ENCODE peak calls at places on chromosomes 3 and 15, in six cellular contexts. One of them, this sample, is unnamed.

GRCh38 chr3:8837172-8837571 is 67.8 kb upstream of the OXTR start:
- DNase-seq in SK-N-SH: no peak
- DNase-seq in fibroblast of lung: peak; percentile 78
- DNase-seq in astrocyte: peak; percentile 72
- DNase-seq in mammary epithelial cell: peak; percentile 86
- DNase-seq in neural progenitor cell: no peak
- DNase-seq in this sample: no peak

GRCh38 chr3:37182816-37183215 is 8.4 kb upstream of the LRRFIP2 start:
- DNase-seq in SK-N-SH: no peak
- DNase-seq in fibroblast of lung: no peak
- DNase-seq in astrocyte: no peak
- DNase-seq in mammary epithelial cell: no peak
- DNase-seq in neural progenitor cell: no peak
- DNase-seq in this sample: no peak

GRCh38 chr3:46812237-46812791 is 50.9 kb downstream of the MYL3 start:
- DNase-seq in SK-N-SH: peak; percentile 84
- DNase-seq in fibroblast of lung: peak; percentile 53
- DNase-seq in astrocyte: peak; percentile 30
- DNase-seq in mammary epithelial cell: peak; percentile 47
- DNase-seq in neural progenitor cell: peak; percentile 89
- DNase-seq in this sample: peak; percentile 78

GRCh38 chr3:31361391-31362273 is 171.1 kb upstream of the STT3B start:
- DNase-seq in SK-N-SH: no peak
- DNase-seq in fibroblast of lung: peak; percentile 96
- DNase-seq in astrocyte: peak; percentile 95
- DNase-seq in mammary epithelial cell: peak; percentile 24
- DNase-seq in neural progenitor cell: peak; percentile 52
- DNase-seq in this sample: no peak

GRCh38 chr15:97645758-97646157 is 314.7 kb upstream of the ARRDC4 start:
- DNase-seq in SK-N-SH: no peak
- DNase-seq in fibroblast of lung: no peak
- DNase-seq in astrocyte: no peak
- DNase-seq in mammary epithelial cell: no peak
- DNase-seq in neural progenitor cell: no peak
- DNase-seq in this sample: no peak

GRCh38 chr15:23033979-23034378 is 5.4 kb downstream of the TUBGCP5 start:
- DNase-seq in SK-N-SH: no peak
- DNase-seq in fibroblast of lung: no peak
- DNase-seq in astrocyte: no peak
- DNase-seq in mammary epithelial cell: no peak
- DNase-seq in neural progenitor cell: no peak
- DNase-seq in this sample: no peak

GRCh38 chr3:133928136-133928893 is 32.6 kb upstream of the RAB6B start:
- DNase-seq in SK-N-SH: no peak
- DNase-seq in fibroblast of lung: no peak
- DNase-seq in astrocyte: no peak
- DNase-seq in mammary epithelial cell: no peak
- DNase-seq in neural progenitor cell: no peak
- DNase-seq in this sample: peak; percentile 14

GRCh38 chr3:113216393-113216792 is 5.0 kb downstream of the BOC start:
- DNase-seq in SK-N-SH: no peak
- DNase-seq in fibroblast of lung: no peak
- DNase-seq in astrocyte: no peak
- DNase-seq in mammary epithelial cell: no peak
- DNase-seq in neural progenitor cell: no peak
- DNase-seq in this sample: no peak

GRCh38 chr3:194330160-194330559 is 21.0 kb downstream of the CPN2 start:
- DNase-seq in SK-N-SH: no peak
- DNase-seq in fibroblast of lung: no peak
- DNase-seq in astrocyte: no peak
- DNase-seq in mammary epithelial cell: no peak
- DNase-seq in neural progenitor cell: no peak
- DNase-seq in this sample: no peak

GRCh38 chr3:175020101-175020500 is 161.0 kb downstream of the NAALADL2 start:
- DNase-seq in SK-N-SH: no peak
- DNase-seq in fibroblast of lung: peak; percentile 27
- DNase-seq in astrocyte: peak; percentile 16
- DNase-seq in mammary epithelial cell: no peak
- DNase-seq in neural progenitor cell: no peak
- DNase-seq in this sample: no peak

GRCh38 chr3:143443851-143444331 is 324.3 kb downstream of the CHST2 start:
- DNase-seq in SK-N-SH: no peak
- DNase-seq in fibroblast of lung: peak; percentile 99
- DNase-seq in astrocyte: peak; percentile 99
- DNase-seq in mammary epithelial cell: peak; percentile 97
- DNase-seq in neural progenitor cell: no peak
- DNase-seq in this sample: peak; percentile 70

GRCh38 chr3:100634493-100635272 is 25.3 kb downstream of the ADGRG7 start:
- DNase-seq in SK-N-SH: no peak
- DNase-seq in fibroblast of lung: peak; percentile 31
- DNase-seq in astrocyte: no peak
- DNase-seq in mammary epithelial cell: peak; percentile 78
- DNase-seq in neural progenitor cell: peak; percentile 10
- DNase-seq in this sample: peak; percentile 74

GRCh38 chr3:32454731-32455608 is 47.7 kb downstream of the CMTM6 start:
- DNase-seq in SK-N-SH: no peak
- DNase-seq in fibroblast of lung: peak; percentile 24
- DNase-seq in astrocyte: no peak
- DNase-seq in mammary epithelial cell: no peak
- DNase-seq in neural progenitor cell: no peak
- DNase-seq in this sample: peak; percentile 14

GRCh38 chr3:173128633-173129032 is 12.4 kb downstream of the SPATA16 start:
- DNase-seq in SK-N-SH: no peak
- DNase-seq in fibroblast of lung: no peak
- DNase-seq in astrocyte: no peak
- DNase-seq in mammary epithelial cell: no peak
- DNase-seq in neural progenitor cell: no peak
- DNase-seq in this sample: no peak

GRCh38 chr3:60104045-60104444 is 1054.2 kb upstream of the CFAP20DC start:
- DNase-seq in SK-N-SH: no peak
- DNase-seq in fibroblast of lung: no peak
- DNase-seq in astrocyte: no peak
- DNase-seq in mammary epithelial cell: no peak
- DNase-seq in neural progenitor cell: no peak
- DNase-seq in this sample: no peak

GRCh38 chr3:152469238-152470025 is 200.7 kb downstream of the MBNL1 start:
- DNase-seq in SK-N-SH: no peak
- DNase-seq in fibroblast of lung: no peak
- DNase-seq in astrocyte: no peak
- DNase-seq in mammary epithelial cell: peak; percentile 23
- DNase-seq in neural progenitor cell: no peak
- DNase-seq in this sample: no peak

GRCh38 chr15:19944261-19944888 is 597.2 kb downstream of the GOLGA6L6 start:
- DNase-seq in SK-N-SH: peak; percentile 19
- DNase-seq in fibroblast of lung: no peak
- DNase-seq in astrocyte: no peak
- DNase-seq in mammary epithelial cell: no peak
- DNase-seq in neural progenitor cell: no peak
- DNase-seq in this sample: no peak

GRCh38 chr3:62712776-62713175 is 162.4 kb downstream of the CADPS start:
- DNase-seq in SK-N-SH: no peak
- DNase-seq in fibroblast of lung: peak; percentile 73
- DNase-seq in astrocyte: peak; percentile 69
- DNase-seq in mammary epithelial cell: no peak
- DNase-seq in neural progenitor cell: no peak
- DNase-seq in this sample: no peak

GRCh38 chr3:50189274-50189673 is 2.1 kb upstream of the GNAT1 start:
- DNase-seq in SK-N-SH: peak; percentile 87
- DNase-seq in fibroblast of lung: peak; percentile 72
- DNase-seq in astrocyte: peak; percentile 60
- DNase-seq in mammary epithelial cell: peak; percentile 60
- DNase-seq in neural progenitor cell: peak; percentile 89
- DNase-seq in this sample: peak; percentile 75

GRCh38 chr3:60809857-60810256 is 441.4 kb downstream of the FHIT start:
- DNase-seq in SK-N-SH: no peak
- DNase-seq in fibroblast of lung: peak; percentile 15
- DNase-seq in astrocyte: no peak
- DNase-seq in mammary epithelial cell: peak; percentile 9
- DNase-seq in neural progenitor cell: no peak
- DNase-seq in this sample: no peak

GRCh38 chr3:53650424-53650823 is 156.0 kb downstream of the CACNA1D start:
- DNase-seq in SK-N-SH: no peak
- DNase-seq in fibroblast of lung: no peak
- DNase-seq in astrocyte: no peak
- DNase-seq in mammary epithelial cell: no peak
- DNase-seq in neural progenitor cell: no peak
- DNase-seq in this sample: no peak

GRCh38 chr3:11776346-11776745 is 70.3 kb downstream of the TAMM41 start:
- DNase-seq in SK-N-SH: no peak
- DNase-seq in fibroblast of lung: no peak
- DNase-seq in astrocyte: no peak
- DNase-seq in mammary epithelial cell: peak; percentile 12
- DNase-seq in neural progenitor cell: no peak
- DNase-seq in this sample: no peak

GRCh38 chr3:178508443-178508825 is 27.8 kb upstream of the KCNMB2 start:
- DNase-seq in SK-N-SH: no peak
- DNase-seq in fibroblast of lung: no peak
- DNase-seq in astrocyte: no peak
- DNase-seq in mammary epithelial cell: no peak
- DNase-seq in neural progenitor cell: no peak
- DNase-seq in this sample: no peak

GRCh38 chr3:108472011-108472591 is 38.3 kb downstream of the MYH15 start:
- DNase-seq in SK-N-SH: peak; percentile 17
- DNase-seq in fibroblast of lung: peak; percentile 94
- DNase-seq in astrocyte: peak; percentile 92
- DNase-seq in mammary epithelial cell: peak; percentile 93
- DNase-seq in neural progenitor cell: no peak
- DNase-seq in this sample: peak; percentile 24

GRCh38 chr3:154235330-154235729 is 89.0 kb downstream of the DHX36 start:
- DNase-seq in SK-N-SH: no peak
- DNase-seq in fibroblast of lung: peak; percentile 69
- DNase-seq in astrocyte: peak; percentile 64
- DNase-seq in mammary epithelial cell: peak; percentile 30
- DNase-seq in neural progenitor cell: no peak
- DNase-seq in this sample: no peak

GRCh38 chr3:65595222-65595996 is 443.3 kb downstream of the MAGI1 start:
- DNase-seq in SK-N-SH: peak; percentile 36
- DNase-seq in fibroblast of lung: no peak
- DNase-seq in astrocyte: no peak
- DNase-seq in mammary epithelial cell: no peak
- DNase-seq in neural progenitor cell: peak; percentile 32
- DNase-seq in this sample: no peak

GRCh38 chr3:65595997-65596300 is 442.8 kb downstream of the MAGI1 start:
- DNase-seq in SK-N-SH: no peak
- DNase-seq in fibroblast of lung: no peak
- DNase-seq in astrocyte: no peak
- DNase-seq in mammary epithelial cell: no peak
- DNase-seq in neural progenitor cell: no peak
- DNase-seq in this sample: no peak

GRCh38 chr3:65597225-65597951 is 441.3 kb downstream of the MAGI1 start:
- DNase-seq in SK-N-SH: peak; percentile 87
- DNase-seq in fibroblast of lung: peak; percentile 68
- DNase-seq in astrocyte: peak; percentile 51
- DNase-seq in mammary epithelial cell: peak; percentile 73
- DNase-seq in neural progenitor cell: peak; percentile 98
- DNase-seq in this sample: peak; percentile 24

GRCh38 chr3:65596511-65597224 is 442.1 kb downstream of the MAGI1 start:
- DNase-seq in SK-N-SH: peak; percentile 16
- DNase-seq in fibroblast of lung: no peak
- DNase-seq in astrocyte: no peak
- DNase-seq in mammary epithelial cell: no peak
- DNase-seq in neural progenitor cell: peak; percentile 49
- DNase-seq in this sample: no peak

DNA sequence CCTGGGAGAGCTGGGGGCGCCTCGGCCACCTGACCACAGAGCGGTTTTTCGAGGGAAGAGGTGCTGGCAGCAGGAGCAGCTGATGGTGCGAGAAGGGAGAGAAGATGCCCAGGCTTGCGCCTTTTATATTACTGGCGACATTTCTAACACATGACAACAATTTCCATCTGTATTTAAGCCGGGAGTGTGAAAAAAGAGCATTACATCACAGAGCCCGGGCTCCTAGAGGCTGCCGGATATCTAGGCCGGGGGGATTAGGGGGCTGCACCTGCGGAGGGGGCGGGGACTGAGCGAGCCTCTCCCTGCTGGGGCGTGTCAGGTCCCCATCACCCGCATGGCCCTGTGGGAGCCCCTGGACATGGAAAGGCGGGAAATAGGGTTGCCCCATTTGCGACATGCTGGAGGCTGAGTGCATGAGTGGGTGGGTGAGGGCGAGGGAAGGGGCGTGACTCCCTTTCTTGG is 440.7 kb downstream of the MAGI1 start:
- DNase-seq in SK-N-SH: peak; percentile 55
- DNase-seq in fibroblast of lung: no peak
- DNase-seq in astrocyte: no peak
- DNase-seq in mammary epithelial cell: no peak
- DNase-seq in neural progenitor cell: peak; percentile 87
- DNase-seq in this sample: no peak
- H3K9ac ChIP-seq in SK-N-SH: no peak overlapping the region
- H3K9ac ChIP-seq in fibroblast of lung: no peak overlapping the region
- H3K9ac ChIP-seq in astrocyte: peak overlapping the region; percentile 75
- H3K9ac ChIP-seq in mammary epithelial cell: no peak overlapping the region
- H3K9ac ChIP-seq in neural progenitor cell: peak overlapping the region; percentile 67
- H3K9ac ChIP-seq in this sample: no peak overlapping the region

GRCh38 chr3:127781411-127782001 is 40.8 kb downstream of the MGLL start:
- DNase-seq in SK-N-SH: peak; percentile 48
- DNase-seq in fibroblast of lung: peak; percentile 66
- DNase-seq in astrocyte: peak; percentile 59
- DNase-seq in mammary epithelial cell: no peak
- DNase-seq in neural progenitor cell: no peak
- DNase-seq in this sample: no peak

GRCh38 chr3:127777861-127778711 is 44.2 kb downstream of the MGLL start:
- DNase-seq in SK-N-SH: no peak
- DNase-seq in fibroblast of lung: no peak
- DNase-seq in astrocyte: no peak
- DNase-seq in mammary epithelial cell: no peak
- DNase-seq in neural progenitor cell: no peak
- DNase-seq in this sample: no peak

GRCh38 chr3:127783166-127783565 is 39.1 kb downstream of the MGLL start:
- DNase-seq in SK-N-SH: no peak
- DNase-seq in fibroblast of lung: no peak
- DNase-seq in astrocyte: no peak
- DNase-seq in mammary epithelial cell: no peak
- DNase-seq in neural progenitor cell: no peak
- DNase-seq in this sample: no peak

GRCh38 chr3:127779747-127780146 is 42.6 kb downstream of the MGLL start:
- DNase-seq in SK-N-SH: no peak
- DNase-seq in fibroblast of lung: peak; percentile 65
- DNase-seq in astrocyte: peak; percentile 62
- DNase-seq in mammary epithelial cell: peak; percentile 66
- DNase-seq in neural progenitor cell: no peak
- DNase-seq in this sample: no peak

GRCh38 chr3:127780536-127781400 is 41.5 kb downstream of the MGLL start:
- DNase-seq in SK-N-SH: peak; percentile 81
- DNase-seq in fibroblast of lung: no peak
- DNase-seq in astrocyte: no peak
- DNase-seq in mammary epithelial cell: no peak
- DNase-seq in neural progenitor cell: no peak
- DNase-seq in this sample: no peak
- H3K27ac ChIP-seq in SK-N-SH: peak overlapping the region; percentile 58
- H3K27ac ChIP-seq in fibroblast of lung: peak overlapping the region; percentile 18
- H3K27ac ChIP-seq in astrocyte: peak overlapping the region; percentile 9
- H3K27ac ChIP-seq in mammary epithelial cell: no peak overlapping the region
- H3K27ac ChIP-seq in neural progenitor cell: no peak overlapping the region
- H3K27ac ChIP-seq in this sample: peak overlapping the region; percentile 26

GRCh38 chr15:70492240-70493177 is 270.8 kb downstream of the UACA start:
- DNase-seq in SK-N-SH: peak; percentile 80
- DNase-seq in fibroblast of lung: peak; percentile 93
- DNase-seq in astrocyte: peak; percentile 90
- DNase-seq in mammary epithelial cell: peak; percentile 90
- DNase-seq in neural progenitor cell: no peak
- DNase-seq in this sample: peak; percentile 57
- H3K9ac ChIP-seq in SK-N-SH: peak overlapping the region; percentile 35
- H3K9ac ChIP-seq in fibroblast of lung: no peak overlapping the region
- H3K9ac ChIP-seq in astrocyte: peak overlapping the region; percentile 51
- H3K9ac ChIP-seq in mammary epithelial cell: no peak overlapping the region
- H3K9ac ChIP-seq in neural progenitor cell: no peak overlapping the region
- H3K9ac ChIP-seq in this sample: no peak overlapping the region

GRCh38 chr3:114848643-114849350 is 298.3 kb downstream of the ZBTB20 start:
- DNase-seq in SK-N-SH: peak; percentile 15
- DNase-seq in fibroblast of lung: no peak
- DNase-seq in astrocyte: no peak
- DNase-seq in mammary epithelial cell: no peak
- DNase-seq in neural progenitor cell: no peak
- DNase-seq in this sample: no peak
- H3K27ac ChIP-seq in SK-N-SH: peak overlapping the region; percentile 82
- H3K27ac ChIP-seq in fibroblast of lung: no peak overlapping the region
- H3K27ac ChIP-seq in astrocyte: no peak overlapping the region
- H3K27ac ChIP-seq in mammary epithelial cell: no peak overlapping the region
- H3K27ac ChIP-seq in neural progenitor cell: no peak overlapping the region
- H3K27ac ChIP-seq in this sample: no peak overlapping the region